ENCODE peak calls at places on chromosomes 5 and 9, in seven cellular contexts. R is AG09309; X is CD4-positive, CD25-positive, alpha-beta regulatory T cell; C is epithelial cell of esophagus; O is H1; Z is cardiac fibroblast; J is upper lobe of left lung. U is an unnamed sample.

GRCh38 chr9:69444791-69445190 is 119.8 kb downstream of the ENTREP1 start:
- DNase-seq in R (no peak), X (no peak), C (no peak), O (no peak), Z (no peak), J (no peak), U (no peak)

GRCh38 chr9:21812945-21813568 is 10.6 kb downstream of the MTAP start:
- DNase-seq in R (no peak), X (peak), C (peak), O (no peak), Z (peak), J (no peak), U (no peak)

GRCh38 chr5:125410501-125411162 is 664.2 kb upstream of the ZNF608 start:
- DNase-seq in R (peak), X (no peak), C (peak), O (no peak), Z (peak), J (no peak), U (no peak)

GRCh38 chr9:129497064-129497836 is 123.7 kb downstream of the C9orf50 start:
- DNase-seq in R (no peak), X (no peak), C (no peak), O (no peak), Z (no peak), J (peak), U (no peak)

GRCh38 chr9:98332405-98332831 is 77.0 kb upstream of the TBC1D2 start:
- DNase-seq in R (no peak), X (no peak), C (no peak), O (no peak), Z (peak), J (no peak), U (no peak)

GRCh38 chr5:120567066-120567465 is 103.0 kb downstream of the PRR16 start:
- DNase-seq in R (no peak), X (no peak), C (no peak), O (no peak), Z (no peak), J (no peak), U (no peak)

GRCh38 chr5:132667761-132668705 is 5.8 kb upstream of the IL4 start:
- DNase-seq in R (no peak), X (no peak), C (peak), O (no peak), Z (no peak), J (no peak), U (no peak)

GRCh38 chr5:120366047-120366446 is 98.1 kb upstream of the PRR16 start:
- DNase-seq in R (no peak), X (no peak), C (peak), O (no peak), Z (peak), J (no peak), U (peak)

GRCh38 chr9:72193478-72193881 is 44.2 kb downstream of the GDA start:
- DNase-seq in R (no peak), X (no peak), C (peak), O (no peak), Z (no peak), J (no peak), U (no peak)

GRCh38 chr5:14143843-14144585 is 872 bp downstream of the TRIO start:
- DNase-seq in R (no peak), X (peak), C (peak), O (no peak), Z (peak), J (peak), U (no peak)

GRCh38 chr5:132725745-132726144 is 11.6 kb downstream of the KIF3A start:
- DNase-seq in R (no peak), X (no peak), C (no peak), O (no peak), Z (no peak), J (no peak), U (no peak)

GRCh38 chr9:94449486-94449885 is 105.4 kb upstream of the PCAT7 start:
- DNase-seq in R (no peak), X (no peak), C (no peak), O (no peak), Z (no peak), J (no peak), U (no peak)

GRCh38 chr5:97979740-97980139 is 793.7 kb upstream of the RGMB start:
- DNase-seq in R (peak), X (no peak), C (no peak), O (no peak), Z (peak), J (no peak), U (peak)

GRCh38 chr5:155480731-155481131 is 467.2 kb downstream of the KIF4B start:
- DNase-seq in R (no peak), X (no peak), C (peak), O (no peak), Z (no peak), J (no peak), U (no peak)

GRCh38 chr5:77180167-77181081 is 30.1 kb upstream of the PDE8B start:
- DNase-seq in R (no peak), X (no peak), C (no peak), O (no peak), Z (no peak), J (peak), U (no peak)

GRCh38 chr5:84036842-84037241 is 316.2 kb upstream of the HAPLN1 start:
- DNase-seq in R (no peak), X (no peak), C (no peak), O (peak), Z (no peak), J (no peak), U (no peak)

GRCh38 chr5:115666023-115666422 is 40.2 kb upstream of the TMED7 start:
- DNase-seq in R (no peak), X (no peak), C (peak), O (no peak), Z (no peak), J (no peak), U (no peak)

GRCh38 chr5:88831856-88832255 is 51.1 kb downstream of the MEF2C start:
- DNase-seq in R (no peak), X (no peak), C (no peak), O (no peak), Z (no peak), J (no peak), U (no peak)

GRCh38 chr9:106616026-106616425 is 246.9 kb upstream of the ZNF462 start:
- DNase-seq in R (no peak), X (no peak), C (no peak), O (no peak), Z (no peak), J (no peak), U (no peak)

GRCh38 chr5:25862276-25862675 is 1176.1 kb downstream of the CDH9 start:
- DNase-seq in R (no peak), X (no peak), C (no peak), O (no peak), Z (no peak), J (no peak), U (no peak)

GRCh38 chr5:10333154-10334006 is 20.1 kb upstream of the MARCHF6 start:
- DNase-seq in R (no peak), X (no peak), C (peak), O (no peak), Z (peak), J (peak), U (no peak)

GRCh38 chr9:132809677-132810076 is 68.4 kb downstream of the AK8 start:
- DNase-seq in R (no peak), X (no peak), C (no peak), O (no peak), Z (no peak), J (no peak), U (no peak)

GRCh38 chr5:128534729-128535128 is 3.3 kb downstream of the FBN2 start:
- DNase-seq in R (no peak), X (no peak), C (peak), O (no peak), Z (peak), J (no peak), U (no peak)

GRCh38 chr9:14250779-14251145 is 63.2 kb downstream of the NFIB start:
- DNase-seq in R (no peak), X (no peak), C (no peak), O (no peak), Z (no peak), J (no peak), U (no peak)

GRCh38 chr9:113906411-113907110 is 30.5 kb downstream of the ZNF618 start:
- DNase-seq in R (no peak), X (no peak), C (peak), O (no peak), Z (no peak), J (no peak), U (no peak)

GRCh38 chr5:155616779-155617392 is 603.3 kb downstream of the KIF4B start:
- DNase-seq in R (no peak), X (no peak), C (peak), O (peak), Z (peak), J (no peak), U (no peak)

GRCh38 chr5:61344187-61344944 is 12.3 kb downstream of the ZSWIM6 start:
- DNase-seq in R (no peak), X (no peak), C (no peak), O (no peak), Z (peak), J (peak), U (no peak)

GRCh38 chr5:83474986-83475385 is 3.4 kb downstream of the VCAN start:
- DNase-seq in R (no peak), X (no peak), C (peak), O (no peak), Z (no peak), J (no peak), U (no peak)

GRCh38 chr5:10627185-10628115 is 63.6 kb downstream of the ANKRD33B start:
- DNase-seq in R (peak), X (peak), C (peak), O (peak), Z (peak), J (peak), U (peak)

GRCh38 chr5:77843570-77844407 is 67.7 kb upstream of the TBCA start:
- DNase-seq in R (no peak), X (no peak), C (no peak), O (no peak), Z (no peak), J (peak), U (no peak)

GRCh38 chr5:149280802-149281201 is 9.1 kb downstream of the AFAP1L1 start:
- DNase-seq in R (no peak), X (no peak), C (no peak), O (no peak), Z (no peak), J (no peak), U (no peak)

GRCh38 chr5:132489871-132490483 is 596 bp downstream of the IRF1 start:
- DNase-seq in R (no peak), X (peak), C (peak), O (no peak), Z (peak), J (peak), U (no peak)

GRCh38 chr5:158398360-158399201 is 539.6 kb upstream of the CLINT1 start:
- DNase-seq in R (no peak), X (no peak), C (no peak), O (no peak), Z (no peak), J (no peak), U (no peak)

GRCh38 chr5:74660146-74660545 is 19.6 kb upstream of the ENC1 start:
- DNase-seq in R (no peak), X (no peak), C (no peak), O (no peak), Z (no peak), J (no peak), U (no peak)

GRCh38 chr5:119363936-119364335 is 8.1 kb downstream of the TNFAIP8 start:
- DNase-seq in R (no peak), X (no peak), C (peak), O (no peak), Z (no peak), J (no peak), U (no peak)

GRCh38 chr5:23655674-23656073 is 148.3 kb downstream of the PRDM9 start:
- DNase-seq in R (no peak), X (no peak), C (peak), O (no peak), Z (no peak), J (no peak), U (no peak)

GRCh38 chr5:132103969-132104391 is 30.4 kb downstream of the CSF2 start:
- DNase-seq in R (no peak), X (no peak), C (no peak), O (no peak), Z (no peak), J (no peak), U (no peak)

GRCh38 chr5:108353087-108353486 is 28.8 kb downstream of the FBXL17 start:
- DNase-seq in R (no peak), X (no peak), C (no peak), O (no peak), Z (no peak), J (no peak), U (no peak)

GRCh38 chr5:160508780-160509361 is 87.2 kb downstream of the PTTG1 start:
- DNase-seq in R (peak), X (peak), C (peak), O (peak), Z (peak), J (no peak), U (peak)

GRCh38 chr5:57501414-57502321 is 19.1 kb upstream of the ACTBL2 start:
- DNase-seq in R (no peak), X (no peak), C (no peak), O (no peak), Z (peak), J (no peak), U (no peak)

DNA sequence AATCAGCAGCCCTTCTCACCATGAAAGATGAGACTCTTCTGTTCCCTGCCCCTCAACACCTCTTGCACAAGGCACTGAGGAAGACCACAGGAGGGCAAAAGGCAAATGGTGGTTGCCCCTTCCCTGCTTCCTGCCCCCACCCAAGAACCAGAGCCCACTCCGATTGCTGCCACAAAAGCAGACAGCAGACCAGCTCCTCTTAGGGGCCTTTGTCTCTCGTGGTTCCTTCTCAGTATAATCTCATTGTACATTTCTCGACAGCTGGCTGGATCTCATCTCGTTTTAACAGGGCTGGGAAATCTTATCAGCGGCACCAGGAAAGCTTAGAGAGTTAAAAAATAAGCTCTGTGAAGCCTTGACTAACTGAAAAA is 1.1 kb downstream of the MVB12B start:
- DNase-seq in R (no peak), X (no peak), C (no peak), O (no peak), Z (no peak), J (no peak), U (peak)
- H3K4me3 ChIP-seq in R (peak), X (peak), C (no peak), O (no peak), Z (peak), J (peak), U (peak)

GRCh38 chr9:80797427-80797825 is 891.9 kb downstream of the TLE1 start:
- DNase-seq in R (no peak), X (no peak), C (no peak), O (no peak), Z (no peak), J (no peak), U (no peak)
- H3K4me3 ChIP-seq in R (no peak), X (no peak), C (no peak), O (no peak), Z (no peak), J (no peak), U (no peak)

GRCh38 chr5:72846483-72846882 is 30.0 kb downstream of the TNPO1 start:
- DNase-seq in R (no peak), X (no peak), C (no peak), O (no peak), Z (no peak), J (no peak), U (no peak)
- H3K4me3 ChIP-seq in R (no peak), X (no peak), C (no peak), O (no peak), Z (no peak), J (no peak), U (no peak)

DNA sequence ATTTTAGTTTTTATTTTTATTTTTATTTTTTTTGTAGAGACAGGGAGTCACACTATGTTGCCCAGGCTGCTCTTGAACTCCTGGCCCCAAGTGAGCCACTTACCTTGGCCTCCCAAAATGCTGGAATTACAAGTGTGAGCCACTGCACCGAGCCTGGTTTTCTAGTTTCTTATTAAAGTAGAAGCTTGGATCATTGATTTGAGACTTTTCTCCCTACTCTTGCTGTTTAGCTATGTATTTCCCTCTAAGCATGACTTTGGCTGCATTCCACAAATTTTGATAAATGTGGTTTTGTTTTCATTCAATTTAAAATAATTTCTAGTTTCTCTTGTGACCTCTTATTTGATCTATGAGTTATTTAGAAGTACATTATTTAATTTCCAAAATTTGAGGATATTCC is 10.4 kb downstream of the SNX2 start:
- DNase-seq in R (no peak), X (no peak), C (no peak), O (no peak), Z (no peak), J (no peak), U (no peak)
- H3K4me3 ChIP-seq in R (no peak), X (no peak), C (no peak), O (no peak), Z (no peak), J (no peak), U (no peak)

GRCh38 chr9:122070728-122071127 is 22.4 kb downstream of the TTLL11 start:
- DNase-seq in R (no peak), X (no peak), C (no peak), O (no peak), Z (no peak), J (no peak), U (no peak)

GRCh38 chr9:122071716-122072115 is 21.4 kb downstream of the TTLL11 start:
- DNase-seq in R (no peak), X (no peak), C (no peak), O (no peak), Z (no peak), J (no peak), U (no peak)

GRCh38 chr9:122060481-122060880 is 32.6 kb downstream of the TTLL11 start:
- DNase-seq in R (no peak), X (no peak), C (no peak), O (no peak), Z (no peak), J (no peak), U (no peak)

DNA sequence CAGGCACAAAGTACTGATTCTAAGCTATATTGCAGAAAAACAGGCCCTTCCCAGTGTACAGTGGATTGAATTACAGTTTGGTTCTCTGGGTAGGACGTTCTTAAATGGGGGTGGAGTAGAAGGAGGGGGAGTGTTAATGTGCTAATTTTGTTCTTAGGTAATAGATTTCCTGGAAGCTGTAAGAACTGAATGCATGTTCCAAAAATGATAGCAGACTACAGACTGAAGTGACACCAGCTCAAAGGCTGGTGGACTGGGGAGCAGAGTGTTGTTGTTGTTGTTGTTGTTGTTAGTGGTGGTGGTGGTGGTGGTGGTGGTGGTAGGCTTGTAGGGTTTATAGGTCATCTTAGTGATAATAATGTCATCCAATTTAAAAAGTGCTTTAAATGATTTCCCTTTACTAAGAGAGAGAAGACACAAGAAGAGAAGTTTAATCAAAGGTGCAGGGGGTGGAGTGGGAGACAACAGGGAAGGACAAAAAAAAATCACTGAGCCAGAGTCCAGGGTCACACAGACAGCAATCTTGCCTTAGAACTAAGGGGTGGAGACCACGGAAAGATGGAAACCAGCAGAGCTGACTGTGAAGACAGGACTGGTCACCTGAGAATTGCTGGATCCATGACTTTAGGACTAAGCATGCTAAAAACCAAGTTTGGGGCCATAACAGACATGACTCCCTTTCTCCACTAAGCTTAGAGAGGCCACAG is 27.0 kb downstream of the TTLL11 start:
- DNase-seq in R (no peak), X (no peak), C (no peak), O (no peak), Z (peak), J (no peak), U (no peak)
- H3K4me3 ChIP-seq in R (no peak), X (no peak), C (no peak), O (no peak), Z (no peak), J (no peak), U (no peak)

GRCh38 chr5:154405078-154405792 is 40.6 kb upstream of the SAP30L start:
- DNase-seq in R (no peak), X (peak), C (peak), O (peak), Z (peak), J (peak), U (no peak)
- H3K4me3 ChIP-seq in R (peak), X (no peak), C (peak), O (peak), Z (peak), J (peak), U (peak)

GRCh38 chr9:124005372-124005771 is 6.2 kb upstream of the LHX2 start:
- DNase-seq in R (no peak), X (no peak), C (no peak), O (no peak), Z (no peak), J (no peak), U (no peak)
- H3K4me3 ChIP-seq in R (no peak), X (no peak), C (no peak), O (no peak), Z (no peak), J (no peak), U (no peak)

U was measured in skeletal muscle cell.